ENCODE peak calls at places on chromosome 1, in four cellular contexts. O is foreskin fibroblast, T is left lung, C is breast epithelium. D is an unnamed sample.

GRCh38 chr1:78079580-78079979 is 33.8 kb downstream of the GIPC2 start:
- DNase-seq in C (no peak), O (peak; percentile 45), T (no peak), D (no peak)

GRCh38 chr1:25622526-25622925 is 5.9 kb downstream of the MAN1C1 start:
- DNase-seq in T (no peak), C (no peak), O (no peak), D (no peak)

GRCh38 chr1:167599839-167600581 is 30.0 kb upstream of the RCSD1 start:
- DNase-seq in C (peak; percentile 73), T (no peak), O (peak; percentile 63), D (no peak)

GRCh38 chr1:154877370-154877974 is 7.4 kb upstream of the KCNN3 start:
- DNase-seq in T (no peak), C (no peak), O (peak; percentile 22), D (no peak)

GRCh38 chr1:147549526-147549925 is 8.2 kb downstream of the BCL9 start:
- DNase-seq in C (no peak), O (no peak), T (no peak), D (no peak)

GRCh38 chr1:78005755-78006154 is 1.0 kb downstream of the DNAJB4 start:
- DNase-seq in C (no peak), O (peak; percentile 86), T (no peak), D (peak; percentile 63)

GRCh38 chr1:14880456-14881316 is 272.9 kb upstream of the TMEM51 start:
- DNase-seq in C (no peak), O (peak; percentile 78), T (no peak), D (peak; percentile 7)

GRCh38 chr1:55316494-55316893 is 101.3 kb upstream of the USP24 start:
- DNase-seq in T (no peak), O (no peak), C (no peak), D (no peak)

GRCh38 chr1:19312782-19313635 is 883 bp downstream of the SLC66A1 start:
- DNase-seq in T (no peak), O (no peak), C (no peak), D (no peak)

GRCh38 chr1:174726167-174726879 is 273.4 kb upstream of the CACYBP start:
- DNase-seq in T (no peak), C (no peak), O (peak; percentile 54), D (no peak)

GRCh38 chr1:116494745-116495144 is 76.1 kb downstream of the CD58 start:
- DNase-seq in T (no peak), O (peak; percentile 49), C (no peak), D (no peak)

GRCh38 chr1:111513410-111514020 is 10.1 kb upstream of the ADORA3 start:
- DNase-seq in C (no peak), T (no peak), O (peak; percentile 31), D (no peak)

GRCh38 chr1:111512132-111512874 is 8.9 kb upstream of the ADORA3 start:
- DNase-seq in O (no peak), T (no peak), C (no peak), D (no peak)

GRCh38 chr1:111515291-111516007 is 12.0 kb upstream of the ADORA3 start:
- DNase-seq in O (peak; percentile 78), T (peak; percentile 92), C (no peak), D (no peak)

GRCh38 chr1:111517464-111518225 is 14.2 kb upstream of the ADORA3 start:
- DNase-seq in T (no peak), O (no peak), C (no peak), D (no peak)

DNA sequence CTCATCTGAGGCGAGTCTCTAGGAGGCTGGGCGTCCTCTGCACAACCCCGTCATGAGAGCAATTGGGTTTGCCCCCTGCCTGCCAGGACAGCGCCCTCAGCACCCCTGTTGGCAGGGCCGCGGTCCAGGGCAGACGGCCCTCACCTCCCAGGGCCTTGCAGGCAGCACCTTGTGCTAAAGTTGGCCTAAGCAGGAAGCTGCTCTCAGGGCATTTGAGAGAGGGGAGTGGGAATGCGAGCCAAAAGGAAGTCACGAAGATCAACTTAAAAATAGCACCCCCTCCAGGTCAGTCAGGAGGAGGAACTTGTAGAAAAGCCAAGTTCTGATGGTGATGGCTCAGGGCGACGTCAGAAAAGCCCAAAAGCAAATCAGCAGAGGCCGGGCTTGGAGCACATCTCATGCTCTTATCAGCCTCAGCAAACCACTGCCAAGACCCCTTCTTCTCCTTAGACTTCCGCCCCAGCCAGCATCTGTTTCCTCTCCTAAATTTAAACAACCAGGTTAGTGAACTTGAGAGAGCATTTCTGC is 12.6 kb upstream of the ADORA3 start:
- DNase-seq in C (no peak), T (no peak), O (peak; percentile 69), D (no peak)
- H3K4me3 ChIP-seq in C (peak overlapping the region; percentile 63), T (peak overlapping the region; percentile 45), O (peak overlapping the region; percentile 35), D (peak overlapping the region; percentile 40)

DNA sequence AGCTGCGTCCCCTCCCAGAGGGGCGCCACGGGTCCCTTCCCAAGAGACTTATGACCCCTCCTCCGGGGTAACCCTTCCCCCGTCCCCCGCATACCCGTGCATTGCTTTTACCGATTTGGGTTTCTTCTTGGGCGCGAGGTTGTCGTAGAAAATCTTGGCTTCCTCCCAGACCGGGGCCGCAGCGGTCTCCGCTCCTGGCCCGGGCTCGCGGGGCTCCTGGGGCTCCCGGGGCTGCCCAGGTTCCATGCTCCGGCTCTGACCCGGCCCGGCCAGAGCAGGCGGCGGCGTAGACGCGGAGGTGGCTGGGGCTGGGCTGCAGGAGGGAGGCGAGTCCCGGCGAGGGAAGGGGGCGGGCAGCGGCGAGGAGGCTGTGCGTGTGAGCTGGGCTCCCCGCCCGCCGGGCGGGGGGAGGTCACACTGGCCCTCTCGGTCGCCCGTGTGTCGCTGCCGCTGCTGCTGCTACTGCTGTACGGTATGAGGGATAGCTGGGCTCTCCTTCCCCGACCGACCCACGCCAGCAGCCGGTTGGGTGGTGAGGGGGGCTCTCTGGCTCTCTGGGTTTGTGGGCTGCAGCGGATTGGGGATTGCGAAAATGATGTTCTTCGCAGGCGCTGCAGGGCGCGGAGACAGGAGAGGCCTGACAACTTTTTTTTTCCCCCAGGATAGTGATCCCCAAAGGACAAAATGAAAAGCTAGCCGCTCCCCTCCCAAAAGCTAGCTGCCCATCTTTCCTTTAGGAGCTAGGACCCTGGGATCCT is at the start of gene NT5C1A:
- DNase-seq in C (no peak), O (peak; percentile 20), T (no peak), D (no peak)
- H3K4me3 ChIP-seq in C (peak within 1 kb of the TSS; percentile 64), O (peak within 1 kb of the TSS; percentile 10), T (peak within 1 kb of the TSS; percentile 19), D (peak within 1 kb of the TSS; percentile 47)

GRCh38 chr1:35576061-35576765 is 3.1 kb downstream of the TFAP2E start:
- DNase-seq in C (no peak), T (no peak), O (peak; percentile 15), D (no peak)
- H3K4me3 ChIP-seq in C (peak overlapping the region; percentile 66), T (peak overlapping the region; percentile 50), O (no peak overlapping the region), D (no peak overlapping the region)

GRCh38 chr1:212605441-212605976 is 3.1 kb upstream of the ATF3 start:
- DNase-seq in T (no peak), O (peak; percentile 17), C (no peak), D (no peak)
- H3K4me3 ChIP-seq in T (no peak overlapping the region), O (no peak overlapping the region), C (no peak overlapping the region), D (no peak overlapping the region)

DNA sequence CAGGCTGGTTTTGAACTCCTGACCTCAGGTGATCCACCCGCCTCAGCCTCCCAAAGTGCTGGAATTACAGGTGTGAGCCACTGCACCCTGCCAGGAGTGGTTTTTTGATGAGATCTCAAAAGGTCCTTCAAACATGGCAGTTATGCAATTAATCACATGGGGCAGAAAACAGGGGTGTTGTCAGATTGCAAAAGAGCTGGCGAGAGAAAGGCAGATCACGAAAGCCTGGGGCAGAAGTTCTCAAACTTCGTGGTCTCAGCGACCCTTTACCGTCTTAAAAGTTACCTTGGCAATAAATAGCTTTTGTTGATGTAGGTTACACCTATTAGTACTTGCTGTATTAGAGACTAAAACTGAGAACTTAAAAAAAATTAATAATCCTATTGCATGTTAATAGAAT is 16.1 kb downstream of the CNR2 start:
- DNase-seq in C (no peak), T (no peak), O (no peak), D (no peak)
- H3K4me3 ChIP-seq in C (no peak overlapping the region), T (no peak overlapping the region), O (no peak overlapping the region), D (no peak overlapping the region)

GRCh38 chr1:36482724-36483388 is at the start of gene CSF3R:
- DNase-seq in C (no peak), T (peak; percentile 91), O (no peak), D (no peak)
- H3K4me3 ChIP-seq in C (peak within 1 kb of the TSS; percentile 37), T (peak within 1 kb of the TSS; percentile 59), O (no peak within 1 kb of the TSS), D (no peak within 1 kb of the TSS)

GRCh38 chr1:161228032-161228431 is 2.2 kb downstream of the TOMM40L start:
- DNase-seq in O (no peak), C (no peak), T (no peak), D (no peak)

GRCh38 chr1:161225534-161226319 is at the start of gene TOMM40L:
- DNase-seq in C (peak; percentile 94), O (peak; percentile 99), T (peak; percentile 85), D (peak; percentile 99)

GRCh38 chr1:161226320-161226711 is 456 bp downstream of the TOMM40L start:
- DNase-seq in O (no peak), C (no peak), T (no peak), D (no peak)

GRCh38 chr1:161226759-161227158 is 899 bp downstream of the TOMM40L start:
- DNase-seq in T (no peak), C (no peak), O (no peak), D (no peak)

GRCh38 chr1:161227196-161227871 is 1.5 kb downstream of the TOMM40L start:
- DNase-seq in O (peak; percentile 88), T (peak; percentile 83), C (peak; percentile 60), D (peak; percentile 23)
- H3K4me3 ChIP-seq in O (peak overlapping the region; percentile 70), T (peak overlapping the region; percentile 59), C (peak overlapping the region; percentile 57), D (peak overlapping the region; percentile 9)